ENCODE peak calls at places on chromosomes 3 and 15, in five cellular contexts. S, J, D, P and N are unnamed samples.

GRCh38 chr3:73685061-73685460 is 60.3 kb upstream of the PDZRN3 start:
- DNase-seq in P (no peak), S (no peak), D (no peak), J (no peak), N (no peak)

GRCh38 chr3:194306771-194307640 is 44.1 kb downstream of the CPN2 start:
- DNase-seq in D (no peak), S (peak), J (no peak), P (no peak), N (no peak)

GRCh38 chr3:175307642-175308041 is 448.5 kb downstream of the NAALADL2 start:
- DNase-seq in D (no peak), J (no peak), P (no peak), S (no peak), N (no peak)

GRCh38 chr3:27072943-27073725 is 296.0 kb downstream of the NEK10 start:
- DNase-seq in D (no peak), S (no peak), P (no peak), J (no peak), N (no peak)

GRCh38 chr3:87856126-87856525 is 202.7 kb downstream of the CGGBP1 start:
- DNase-seq in P (no peak), D (no peak), S (no peak), J (no peak), N (no peak)

GRCh38 chr15:47888721-47889120 is 171.4 kb downstream of the SEMA6D start:
- DNase-seq in J (no peak), P (no peak), D (no peak), S (no peak), N (no peak)

GRCh38 chr3:130759692-130760338 is 13.2 kb upstream of the PIK3R4 start:
- DNase-seq in P (peak), J (no peak), S (peak), D (peak), N (peak)

GRCh38 chr15:64749167-64749566 is 26.2 kb downstream of the RBPMS2 start:
- DNase-seq in D (peak), J (peak), S (no peak), P (no peak), N (no peak)

GRCh38 chr3:140955645-140956044 is 14.0 kb downstream of the SLC25A36 start:
- DNase-seq in S (no peak), P (no peak), D (no peak), J (no peak), N (no peak)

GRCh38 chr3:59731909-59732308 is 682.1 kb upstream of the CFAP20DC start:
- DNase-seq in D (no peak), J (no peak), S (no peak), P (no peak), N (no peak)

GRCh38 chr3:151871639-151872468 is 1.6 kb upstream of the SUCNR1 start:
- DNase-seq in J (no peak), P (peak), S (no peak), D (no peak), N (no peak)

GRCh38 chr3:113532698-113533533 is 561 bp downstream of the SIDT1 start:
- DNase-seq in S (peak), D (no peak), P (peak), J (no peak), N (no peak)

GRCh38 chr3:55629432-55629831 is 142.3 kb upstream of the WNT5A start:
- DNase-seq in P (no peak), S (no peak), J (no peak), D (peak), N (no peak)

GRCh38 chr15:53917109-53917508 is 61.1 kb upstream of the UNC13C start:
- DNase-seq in D (peak), P (no peak), J (no peak), S (no peak), N (peak)

GRCh38 chr3:148233403-148233802 is 464.3 kb upstream of the AGTR1 start:
- DNase-seq in D (no peak), P (no peak), J (no peak), S (no peak), N (no peak)

GRCh38 chr15:66685638-66686150 is 16.3 kb upstream of the SMAD6 start:
- DNase-seq in D (no peak), J (no peak), S (no peak), P (no peak), N (no peak)

GRCh38 chr15:91865903-91866302 is 12.4 kb downstream of the SLCO3A1 start:
- DNase-seq in D (peak), P (no peak), S (no peak), J (no peak), N (peak)

GRCh38 chr15:86852741-86853140 is 773.1 kb downstream of the AGBL1 start:
- DNase-seq in D (peak), P (no peak), S (no peak), J (no peak), N (no peak)

DNA sequence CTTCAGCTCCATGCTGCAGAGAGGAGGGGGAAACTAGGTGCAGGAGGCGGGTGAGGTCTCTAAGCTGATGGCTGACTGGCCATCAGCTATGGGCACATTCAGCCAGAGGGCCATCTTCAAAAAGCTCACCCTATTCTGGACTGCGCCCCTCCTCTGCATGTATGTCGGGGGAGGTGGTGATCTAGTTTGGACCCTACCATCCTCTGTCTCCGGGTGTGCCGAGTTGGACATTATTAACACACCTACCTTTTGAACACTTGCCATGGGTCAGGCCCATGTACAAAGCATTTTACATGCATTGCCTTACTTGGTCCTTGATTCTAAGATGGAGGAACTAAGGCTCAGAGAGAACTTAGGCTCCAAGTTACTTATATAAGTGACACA is 1.4 kb downstream of the NISCH start:
- DNase-seq in S (no peak), D (no peak), P (no peak), J (no peak), N (no peak)
- H3K27ac ChIP-seq in S (no peak), D (no peak), P (peak), J (peak), N (no peak)

DNA sequence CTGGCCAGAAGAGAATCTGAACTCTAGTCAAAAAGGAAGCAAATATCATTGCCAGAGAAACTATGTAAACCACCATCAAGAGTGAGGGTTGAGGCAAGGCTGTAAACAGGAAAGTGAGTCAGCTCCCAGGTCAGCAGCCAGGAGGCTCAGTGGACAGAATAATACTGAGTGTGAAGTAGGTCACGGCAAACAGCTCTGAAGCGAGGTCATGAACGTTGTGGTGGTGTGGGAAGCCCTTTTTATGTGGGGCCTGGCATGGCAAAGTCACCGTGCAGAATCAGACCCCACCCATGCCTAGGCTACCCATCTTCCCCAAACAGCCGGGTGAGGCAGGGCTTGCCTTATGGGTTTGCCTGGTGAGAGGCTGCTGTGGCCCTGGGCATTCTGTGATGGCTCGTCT is 43.9 kb downstream of the THBS1 start:
- DNase-seq in D (peak), S (peak), J (peak), P (peak), N (peak)
- TF ChIP-seq CTCF in D (peak), S (no peak), J (peak), P (no peak), N (peak)

DNA sequence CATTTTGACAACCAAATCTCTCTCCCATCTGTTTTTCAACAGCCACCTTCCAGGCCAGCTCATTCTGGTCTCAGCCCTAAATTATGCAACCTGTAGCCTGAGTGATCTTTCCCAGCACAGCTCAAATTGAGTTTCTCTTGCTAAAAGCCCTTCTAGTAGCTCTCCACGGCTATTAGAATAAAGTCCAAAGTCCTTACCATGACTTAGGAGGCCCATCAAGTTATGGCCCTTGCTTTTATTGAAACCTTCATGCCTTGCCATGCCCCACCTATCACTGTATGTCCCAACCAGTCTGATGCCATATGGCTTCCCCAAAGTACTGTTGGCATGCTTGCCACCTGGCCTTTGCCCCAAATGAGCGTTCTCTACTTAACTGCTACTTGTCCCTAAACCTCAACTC is 303.5 kb upstream of the GADL1 start:
- DNase-seq in D (peak), P (no peak), S (no peak), J (no peak), N (no peak)
- H3K27ac ChIP-seq in D (no peak), P (no peak), S (no peak), J (no peak), N (no peak)

GRCh38 chr15:60592386-60593339 is 113.7 kb upstream of the ICE2 start:
- DNase-seq in S (peak), J (peak), P (peak), D (peak), N (no peak)
- TF ChIP-seq CTCF in S (peak), J (peak), P (peak), D (peak), N (peak)

GRCh38 chr3:11610044-11610671 is 33.6 kb downstream of the VGLL4 start:
- DNase-seq in D (peak), S (no peak), P (no peak), J (no peak), N (no peak)

GRCh38 chr3:11609481-11609880 is 34.2 kb downstream of the VGLL4 start:
- DNase-seq in J (no peak), S (no peak), D (no peak), P (no peak), N (no peak)

GRCh38 chr3:11610700-11611099 is 33.0 kb downstream of the VGLL4 start:
- DNase-seq in D (no peak), P (no peak), S (no peak), J (no peak), N (no peak)

GRCh38 chr3:11612515-11613184 is 31.1 kb downstream of the VGLL4 start:
- DNase-seq in D (no peak), S (no peak), J (no peak), P (no peak), N (no peak)

DNA sequence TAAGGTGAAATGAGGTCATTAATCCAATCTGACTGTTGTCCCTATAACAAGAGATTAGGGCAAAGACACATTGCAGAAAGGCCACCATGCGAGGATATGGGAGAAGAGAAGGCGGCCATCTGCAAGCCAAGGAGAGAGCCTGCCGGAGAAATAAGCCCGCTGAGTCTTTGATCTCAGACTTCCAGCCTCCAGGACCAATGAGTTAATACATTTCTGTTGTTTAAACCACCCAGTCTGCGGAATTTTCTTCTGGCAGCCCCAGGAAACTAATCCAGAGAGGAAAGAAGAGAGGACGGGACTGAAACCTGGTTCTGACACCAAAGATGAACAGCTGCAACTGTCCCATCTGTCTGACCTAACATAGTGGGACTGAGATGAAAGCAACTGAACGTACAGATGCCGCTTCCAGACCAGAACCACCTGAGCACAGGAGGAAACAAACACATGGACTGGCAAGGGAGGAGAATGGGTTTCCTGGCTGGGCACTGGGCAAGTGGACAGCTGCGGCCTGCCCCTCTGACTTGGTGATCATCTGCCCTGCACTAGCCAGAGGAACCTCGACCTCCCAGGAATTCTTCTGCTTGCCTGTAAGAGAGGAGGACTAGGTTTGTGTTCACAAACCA is 32.3 kb downstream of the VGLL4 start:
- DNase-seq in P (no peak), D (no peak), S (no peak), J (no peak), N (no peak)
- H3K27ac ChIP-seq in P (no peak), D (no peak), S (no peak), J (peak), N (no peak)

DNA sequence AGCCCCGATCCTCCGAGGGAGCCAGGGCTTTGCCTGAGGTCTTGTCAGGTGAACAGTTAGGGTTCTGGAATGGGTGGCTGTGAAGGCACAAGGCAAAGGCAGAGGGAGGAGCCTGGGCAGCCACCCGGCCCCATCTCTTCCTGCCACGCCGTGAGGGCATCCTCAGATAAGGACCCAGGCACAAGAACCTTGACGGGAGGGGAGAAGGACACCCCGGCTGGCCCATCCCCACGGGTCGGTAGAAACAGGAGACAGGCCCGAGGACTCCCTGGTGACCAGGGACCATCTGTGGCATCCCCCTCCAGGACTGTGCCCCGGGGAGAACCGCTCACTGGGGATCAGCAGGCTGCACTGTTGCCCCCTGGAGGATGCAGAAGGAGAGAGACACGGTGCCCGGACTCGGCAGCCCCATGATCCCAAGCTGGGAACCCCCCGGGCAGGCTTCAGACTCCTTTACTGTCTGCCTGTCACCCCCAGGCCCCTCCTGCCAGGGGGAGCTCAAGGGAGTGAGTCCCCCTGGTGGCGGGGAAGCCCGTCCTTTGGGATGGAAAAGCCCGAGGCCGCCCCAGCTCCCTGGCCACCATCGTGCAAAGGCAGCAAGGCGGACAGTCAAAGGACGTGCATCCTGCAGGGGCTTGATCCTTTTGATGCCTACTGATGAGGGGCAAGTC is 12.3 kb upstream of the PCSK6 start:
- DNase-seq in P (no peak), D (no peak), J (no peak), S (no peak), N (peak)
- TF ChIP-seq CTCF in P (peak), D (peak), J (peak), S (peak), N (peak)

DNA sequence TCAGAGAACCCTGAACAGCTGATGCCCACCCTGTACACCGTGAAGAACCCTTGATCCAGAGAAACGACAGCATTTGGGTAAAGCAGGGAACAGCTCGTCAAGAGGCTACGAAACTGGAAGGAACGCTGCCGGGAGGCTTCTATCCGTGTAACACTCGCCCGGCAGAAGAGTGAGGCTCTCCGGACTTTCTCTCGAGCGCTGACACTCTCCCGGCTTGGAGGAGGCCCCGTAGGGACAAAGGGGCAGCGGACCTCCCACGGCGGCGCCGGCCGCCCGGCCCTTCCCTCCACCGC is 1.7 kb downstream of the HYAL2 start:
- DNase-seq in D (no peak), J (no peak), P (no peak), S (no peak), N (peak)
- H3K27ac ChIP-seq in D (peak), J (peak), P (peak), S (peak), N (peak)